ENCODE peak calls at places on chromosomes 16 and 17, in eight cellular contexts. R is astrocyte of the spinal cord, W is lower lobe of right lung, N is AG04450, O is choroid plexus epithelial cell, Y is left lung, U is colonic mucosa, F is H9. H is an unnamed sample.

GRCh38 chr17:18257268-18257681 is 1.3 kb downstream of the FLII start:
- DNase-seq in F (peak; percentile 80), U (no peak), Y (no peak), R (no peak), N (no peak), W (no peak), O (no peak), H (no peak)

GRCh38 chr17:71709271-71709670 is 411.5 kb upstream of the SOX9 start:
- DNase-seq in O (peak; percentile 7), N (no peak), F (no peak), U (no peak), W (no peak), Y (no peak), R (peak; percentile 2), H (no peak)

GRCh38 chr17:51119415-51120356 is 982 bp downstream of the SPAG9 start:
- DNase-seq in F (peak; percentile 77), W (peak; percentile 68), R (peak; percentile 50), O (peak; percentile 58), N (no peak), Y (peak; percentile 58), U (peak; percentile 58), H (no peak)

GRCh38 chr17:13594762-13595697 is 6.7 kb downstream of the HS3ST3A1 start:
- DNase-seq in N (peak; percentile 82), O (peak; percentile 95), W (peak; percentile 52), R (peak; percentile 89), U (peak; percentile 83), F (peak; percentile 85), Y (peak; percentile 59), H (peak; percentile 72)

GRCh38 chr16:3095869-3096268 is 3.2 kb downstream of the ZSCAN10 start:
- DNase-seq in R (no peak), N (no peak), U (no peak), W (peak; percentile 71), O (no peak), F (no peak), Y (peak; percentile 64), H (no peak)

GRCh38 chr17:1273492-1274242 is 3.4 kb downstream of the BHLHA9 start:
- DNase-seq in U (no peak), W (no peak), N (no peak), R (no peak), O (no peak), Y (no peak), F (peak; percentile 23), H (no peak)

GRCh38 chr17:45022288-45022648 is 29.2 kb downstream of the DCAKD start:
- DNase-seq in W (no peak), O (no peak), R (no peak), U (no peak), N (no peak), Y (no peak), F (no peak), H (no peak)

GRCh38 chr16:77306050-77306616 is 106.9 kb downstream of the SYCE1L start:
- DNase-seq in R (peak; percentile 55), Y (no peak), O (no peak), U (no peak), W (no peak), N (no peak), F (no peak), H (no peak)

GRCh38 chr17:17041018-17041521 is 1.2 kb upstream of the MPRIP start:
- DNase-seq in U (peak; percentile 61), O (no peak), R (no peak), Y (peak; percentile 22), F (no peak), W (peak; percentile 35), N (no peak), H (no peak)

GRCh38 chr16:50103764-50104163 is 38.0 kb downstream of the HEATR3 start:
- DNase-seq in Y (no peak), F (no peak), N (no peak), O (peak; percentile 85), U (no peak), R (no peak), W (no peak), H (no peak)

GRCh38 chr17:73042809-73043685 is 49.4 kb downstream of the SLC39A11 start:
- DNase-seq in N (no peak), O (peak; percentile 66), U (no peak), W (no peak), F (no peak), Y (no peak), R (peak; percentile 68), H (no peak)

GRCh38 chr17:50945779-50946222 is 79.6 kb upstream of the TOB1 start:
- DNase-seq in Y (peak; percentile 19), F (peak; percentile 30), U (no peak), O (no peak), N (no peak), W (no peak), R (no peak), H (no peak)

GRCh38 chr17:17808706-17809432 is 27.9 kb downstream of the SREBF1 start:
- DNase-seq in W (no peak), N (no peak), Y (no peak), O (no peak), U (no peak), R (peak; percentile 36), F (no peak), H (no peak)

GRCh38 chr16:8720080-8720966 is 45.9 kb downstream of the ABAT start:
- DNase-seq in F (peak; percentile 47), W (no peak), N (no peak), O (peak; percentile 1), Y (no peak), U (no peak), R (no peak), H (no peak)

GRCh38 chr16:23137256-23137655 is 12.0 kb downstream of the USP31 start:
- DNase-seq in W (no peak), N (no peak), R (no peak), U (no peak), F (no peak), O (no peak), Y (no peak), H (no peak)
- TF ChIP-seq CTCF in W (no peak), N (no peak), R (no peak), U (no peak), F (no peak), O (no peak), Y (no peak), H (no peak)

GRCh38 chr16:70738083-70738977 is 52.5 kb upstream of the MTSS2 start:
- DNase-seq in N (peak; percentile 81), O (peak; percentile 88), Y (peak; percentile 70), U (no peak), R (peak; percentile 71), F (peak; percentile 76), W (peak; percentile 77), H (peak; percentile 73)
- TF ChIP-seq CTCF in N (peak; percentile 85), O (peak; percentile 78), Y (peak; percentile 63), U (peak; percentile 51), R (peak; percentile 81), F (peak; percentile 74), W (peak; percentile 69), H (peak; percentile 88)

GRCh38 chr17:31627960-31628359 is 231.1 kb downstream of the COPRS start:
- DNase-seq in O (peak; percentile 44), F (no peak), R (peak; percentile 79), U (no peak), N (peak; percentile 74), W (no peak), Y (no peak), H (peak; percentile 36)

GRCh38 chr17:31631759-31632158 is 227.3 kb downstream of the COPRS start:
- DNase-seq in Y (no peak), F (no peak), U (no peak), O (no peak), N (no peak), W (no peak), R (no peak), H (no peak)

GRCh38 chr17:31623990-31624389 is 232.5 kb downstream of the RAB11FIP4 start:
- DNase-seq in R (no peak), O (no peak), U (no peak), W (no peak), Y (no peak), F (no peak), N (no peak), H (no peak)

DNA sequence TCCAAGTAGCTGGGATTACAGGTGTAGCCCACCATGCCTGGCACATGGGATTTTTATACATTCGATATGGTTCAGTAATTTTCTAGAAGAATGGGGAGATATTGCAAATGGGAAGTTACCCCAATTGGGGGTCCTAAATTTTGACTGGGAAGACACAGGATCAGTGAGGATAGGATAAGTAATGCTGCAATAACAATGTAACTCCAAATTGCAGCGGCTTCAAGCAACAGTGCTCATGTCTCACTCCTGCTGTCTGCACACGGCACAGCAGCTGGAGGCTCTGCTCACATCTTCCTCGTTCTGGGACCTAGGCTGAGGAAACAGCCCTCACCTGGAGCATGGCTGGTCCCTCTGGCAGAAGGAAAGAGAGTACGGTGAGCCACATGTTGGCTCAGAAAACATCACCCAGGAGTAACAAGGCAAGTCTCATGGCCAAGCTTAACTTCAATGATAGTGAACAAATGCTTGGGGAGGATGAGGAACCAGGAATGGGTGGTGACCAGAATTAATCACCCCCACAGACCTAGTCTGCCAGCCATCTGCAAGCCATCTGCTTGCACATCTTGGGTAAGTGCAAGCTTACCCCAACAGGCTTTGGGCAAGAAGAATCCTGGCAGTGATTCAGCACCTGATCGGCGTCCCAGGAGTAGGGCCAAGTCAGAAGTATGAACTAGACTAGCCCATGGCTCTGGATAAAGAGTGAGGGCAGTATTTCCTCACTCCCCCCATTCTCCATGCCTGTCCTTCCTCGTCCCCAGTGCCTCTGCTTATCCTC is 229.2 kb downstream of the COPRS start:
- DNase-seq in U (no peak), W (no peak), R (peak; percentile 29), N (peak; percentile 62), F (no peak), Y (no peak), O (no peak), H (peak; percentile 93)
- TF ChIP-seq CTCF in U (no peak), W (no peak), R (no peak), N (no peak), F (no peak), Y (no peak), O (no peak), H (no peak)

GRCh38 chr17:41910701-41911391 is 7.9 kb downstream of the ACLY start:
- DNase-seq in F (no peak), Y (no peak), W (no peak), U (no peak), O (peak; percentile 91), R (peak; percentile 99), N (peak; percentile 86), H (peak; percentile 71)

GRCh38 chr17:41915020-41915419 is 3.7 kb downstream of the ACLY start:
- DNase-seq in R (no peak), O (no peak), Y (no peak), N (no peak), W (no peak), U (no peak), F (no peak), H (no peak)

GRCh38 chr17:41913798-41914197 is 5.0 kb downstream of the ACLY start:
- DNase-seq in O (no peak), F (no peak), N (no peak), Y (no peak), W (no peak), U (no peak), R (no peak), H (no peak)

GRCh38 chr17:41914358-41914766 is 4.4 kb downstream of the ACLY start:
- DNase-seq in F (no peak), N (no peak), O (peak; percentile 65), R (peak; percentile 30), Y (no peak), U (no peak), W (no peak), H (no peak)

DNA sequence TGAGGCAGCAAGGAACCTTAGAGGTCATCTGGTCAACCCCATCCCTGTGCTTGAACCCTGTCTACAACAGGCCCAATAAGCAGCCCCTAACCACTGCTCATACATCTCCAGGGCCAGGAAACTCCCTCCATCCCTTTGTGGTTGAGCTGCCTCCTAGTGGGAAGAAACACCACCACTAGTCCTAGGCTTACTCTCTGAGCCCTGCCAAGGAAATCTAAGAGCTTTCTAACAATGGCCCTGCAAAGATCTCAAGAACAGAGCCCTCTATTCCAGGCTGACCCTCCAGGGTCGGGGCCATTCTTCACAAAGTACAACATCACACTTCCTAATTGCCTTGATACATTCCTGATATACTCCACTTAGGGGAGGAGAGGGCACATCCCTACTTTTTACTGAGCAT is 5.8 kb downstream of the ACLY start:
- DNase-seq in U (no peak), N (no peak), F (no peak), W (no peak), O (no peak), Y (no peak), R (peak; percentile 39), H (no peak)
- TF ChIP-seq CTCF in U (no peak), N (peak; percentile 29), F (no peak), W (no peak), O (peak; percentile 62), Y (no peak), R (peak; percentile 36), H (no peak)